ENCODE peak calls at places on chromosomes 3 and 15, in five cellular contexts. Z, H, D, Q and B are unnamed samples.
A peak's percentile ranks its signal among the peaks of the same experiment; 100 is the strongest.

GRCh38 chr15:32747886-32748285 is 30.1 kb downstream of the GREM1 start:
- DNase-seq in D (no peak), Z (no peak), Q (no peak), H (no peak), B (no peak)

GRCh38 chr3:110166791-110167190 is 829.4 kb upstream of the DPPA4 start:
- DNase-seq in D (no peak), H (no peak), Q (no peak), Z (no peak), B (no peak)

GRCh38 chr15:46710561-46710960 is 1006.7 kb upstream of the SEMA6D start:
- DNase-seq in H (no peak), Q (no peak), D (no peak), Z (no peak), B (no peak)

GRCh38 chr3:13404625-13405452 is 15.3 kb downstream of the NUP210 start:
- DNase-seq in Q (peak; percentile 71), D (no peak), H (no peak), Z (no peak), B (no peak)

GRCh38 chr15:79887517-79887916 is 9.3 kb downstream of the MTHFS start:
- DNase-seq in Q (no peak), H (no peak), D (no peak), Z (no peak), B (no peak)

GRCh38 chr3:52195823-52196331 is 2.1 kb upstream of the ALAS1 start:
- DNase-seq in H (no peak), Q (no peak), D (no peak), Z (peak; percentile 61), B (no peak)

GRCh38 chr3:169060037-169060436 is 603.5 kb downstream of the MECOM start:
- DNase-seq in D (no peak), H (no peak), Z (no peak), Q (no peak), B (no peak)

GRCh38 chr3:58994746-58995330 is 55.0 kb downstream of the CFAP20DC start:
- DNase-seq in Z (peak; percentile 39), D (no peak), H (peak; percentile 23), Q (peak; percentile 71), B (peak; percentile 41)

GRCh38 chr3:40801276-40801675 is 276.5 kb downstream of the ZNF621 start:
- DNase-seq in Q (no peak), H (no peak), D (no peak), Z (no peak), B (no peak)

GRCh38 chr3:109023656-109024254 is 70.1 kb upstream of the GUCA1C start:
- DNase-seq in Q (peak; percentile 23), Z (peak; percentile 25), D (no peak), H (peak; percentile 19), B (peak; percentile 6)

GRCh38 chr3:8607285-8608040 is 37.1 kb downstream of the SSUH2 start:
- DNase-seq in H (no peak), Q (peak; percentile 22), D (peak; percentile 50), Z (peak; percentile 55), B (peak; percentile 25)

GRCh38 chr3:67489816-67490215 is 164.6 kb downstream of the SUCLG2 start:
- DNase-seq in H (no peak), D (no peak), Q (no peak), Z (no peak), B (no peak)

GRCh38 chr3:160929595-160929994 is 173.6 kb downstream of the PPM1L start:
- DNase-seq in D (no peak), Z (no peak), H (no peak), Q (peak; percentile 3), B (peak; percentile 7)

GRCh38 chr15:80580107-80580506 is 115.0 kb upstream of the ABHD17C start:
- DNase-seq in D (no peak), Z (no peak), H (no peak), Q (no peak), B (no peak)

GRCh38 chr3:162112719-162113118 is 616.1 kb downstream of the OTOL1 start:
- DNase-seq in Z (no peak), Q (no peak), H (no peak), D (no peak), B (no peak)

GRCh38 chr15:92681141-92681622 is 25.6 kb upstream of the FAM174B start:
- DNase-seq in Z (no peak), Q (no peak), H (no peak), D (no peak), B (peak; percentile 23)

DNA sequence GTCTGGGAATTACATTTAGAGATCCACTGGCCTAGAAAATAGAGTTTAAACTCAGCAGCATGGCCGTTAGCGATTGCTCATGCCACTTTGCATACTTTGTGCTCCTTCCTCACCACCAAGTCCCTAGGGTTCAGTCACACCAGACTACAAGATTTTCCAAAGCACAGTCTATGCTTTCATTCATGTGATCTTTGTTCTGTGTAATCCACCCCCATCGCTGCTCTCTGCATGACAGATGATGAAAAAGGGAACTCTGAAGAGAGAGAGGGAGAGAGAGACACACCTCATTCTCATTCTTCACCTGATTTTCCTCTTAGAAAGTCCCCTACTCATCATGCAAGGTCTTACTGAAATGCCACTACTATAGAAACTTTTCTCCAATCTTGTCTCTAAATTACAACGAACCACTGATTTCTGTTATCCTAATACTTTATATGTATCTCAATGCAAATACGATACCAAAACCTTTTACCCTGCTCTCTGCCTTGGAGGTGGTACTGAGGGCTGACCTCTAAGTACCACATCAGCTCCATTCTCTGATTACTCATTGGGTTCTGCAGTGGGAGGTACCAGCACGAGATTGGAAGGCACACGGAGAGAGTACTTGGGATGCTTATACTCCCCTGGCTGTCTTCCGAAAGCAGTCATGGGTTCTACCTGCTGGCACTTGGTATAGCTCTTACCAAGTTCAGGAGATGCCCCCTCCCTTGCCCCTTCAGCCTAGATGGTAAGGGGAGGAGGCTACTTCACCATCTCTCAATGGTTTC is 1.1 kb upstream of the PARP15 start:
- DNase-seq in D (no peak), Z (no peak), H (peak; percentile 100), Q (no peak), B (no peak)
- TF ChIP-seq CEBPB in D (no peak), Z (no peak), H (no peak), Q (no peak), B (no peak)

GRCh38 chr3:159764211-159765024 is 224.2 kb upstream of the IL12A start:
- DNase-seq in Q (peak; percentile 1), Z (no peak), D (peak; percentile 85), H (no peak), B (peak; percentile 68)

GRCh38 chr3:159765025-159765859 is 223.4 kb upstream of the IL12A start:
- DNase-seq in D (peak; percentile 67), H (no peak), Z (no peak), Q (no peak), B (peak; percentile 78)

GRCh38 chr3:159762238-159762637 is 226.4 kb upstream of the IL12A start:
- DNase-seq in D (no peak), H (no peak), Z (no peak), Q (no peak), B (peak; percentile 83)

GRCh38 chr3:159762981-159763465 is 225.6 kb upstream of the IL12A start:
- DNase-seq in D (peak; percentile 68), Q (peak; percentile 2), Z (no peak), H (no peak), B (peak; percentile 78)

GRCh38 chr3:159763466-159764210 is 225.0 kb upstream of the IL12A start:
- DNase-seq in H (no peak), D (peak; percentile 87), Z (no peak), Q (peak; percentile 38), B (peak; percentile 88)
- TF ChIP-seq EP300 in H (no peak), D (no peak), Z (no peak), Q (no peak), B (no peak)

GRCh38 chr3:186417791-186418190 is 55.8 kb upstream of the DGKG start:
- DNase-seq in Z (no peak), H (no peak), D (peak; percentile 10), Q (no peak), B (peak; percentile 57)
- TF ChIP-seq CEBPB in Z (no peak), H (no peak), D (no peak), Q (no peak), B (no peak)

DNA sequence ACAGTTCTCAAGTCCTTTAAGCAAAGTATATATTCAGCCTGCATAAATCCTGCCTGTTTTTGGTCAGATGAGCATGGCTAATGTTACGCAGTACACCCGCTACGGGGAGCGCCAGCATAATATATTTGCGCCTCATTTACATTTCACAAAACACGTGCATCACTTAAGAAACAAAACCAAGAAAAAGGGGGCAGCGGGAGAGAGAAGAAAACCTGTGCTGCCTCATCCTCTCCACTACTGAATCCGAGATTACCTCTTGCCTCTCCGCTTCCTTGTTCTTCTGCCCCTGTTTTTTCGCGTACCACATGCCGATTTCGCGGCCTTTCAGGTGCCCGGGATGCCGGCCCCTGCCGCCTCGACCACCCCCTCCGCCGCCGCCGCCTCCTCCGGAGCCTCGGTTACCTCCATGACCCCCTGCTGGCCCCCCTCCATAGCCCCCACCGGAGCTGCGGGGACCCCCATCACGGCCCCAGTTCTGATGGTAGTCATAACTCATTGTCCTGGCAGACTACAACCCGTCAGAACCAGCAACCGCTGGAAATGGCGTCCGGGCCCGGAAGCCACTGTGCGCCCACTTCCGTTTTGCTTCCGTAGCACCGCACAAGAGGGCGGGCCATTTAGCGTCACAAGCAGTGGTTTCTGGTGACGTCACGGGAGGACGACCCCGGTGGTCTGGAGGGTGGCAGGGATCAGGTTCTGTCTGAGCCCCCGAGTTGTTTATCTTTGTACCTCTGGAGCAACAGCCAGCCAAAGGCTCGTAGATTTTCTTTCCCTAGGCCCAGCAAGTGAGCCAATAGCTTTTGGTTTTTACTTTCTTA is at the start of gene DHX36:
- DNase-seq in H (peak; percentile 57), D (peak; percentile 92), Q (peak; percentile 95), Z (peak; percentile 80), B (peak; percentile 79)
- TF ChIP-seq EP300 in H (no peak), D (peak; percentile 5), Q (no peak), Z (no peak), B (no peak)

DNA sequence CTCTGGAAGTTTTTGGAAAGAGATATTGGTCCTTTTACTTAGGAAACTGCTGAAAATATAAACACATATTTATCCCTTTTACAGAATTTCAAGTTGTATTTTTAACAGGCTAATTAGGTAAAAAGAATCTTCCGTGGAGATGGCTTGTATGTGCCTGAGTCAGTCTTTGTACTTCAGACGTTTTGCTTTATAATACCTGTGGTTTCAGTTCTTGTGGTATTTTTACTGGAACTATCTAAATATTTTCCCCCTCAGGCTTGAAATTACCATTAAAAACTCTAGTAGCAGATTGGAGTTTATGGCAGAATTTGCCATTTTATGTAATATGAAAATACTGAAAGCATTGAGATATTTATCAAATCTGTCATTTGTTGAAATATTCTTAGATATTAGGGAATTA is 151.6 kb upstream of the CGNL1 start:
- DNase-seq in H (no peak), Q (no peak), D (no peak), Z (no peak), B (no peak)
- TF ChIP-seq CEBPB in H (no peak), Q (no peak), D (no peak), Z (no peak), B (no peak)

GRCh38 chr3:115695081-115695480 is 71.8 kb downstream of the GAP43 start:
- DNase-seq in H (no peak), Z (no peak), D (no peak), Q (no peak), B (no peak)

GRCh38 chr3:115692887-115693524 is 69.7 kb downstream of the GAP43 start:
- DNase-seq in D (peak; percentile 84), Z (peak; percentile 67), H (peak; percentile 32), Q (peak; percentile 69), B (peak; percentile 77)

GRCh38 chr3:115697263-115698053 is 74.1 kb downstream of the GAP43 start:
- DNase-seq in Z (no peak), Q (no peak), D (no peak), H (no peak), B (no peak)

GRCh38 chr3:115691964-115692363 is 68.7 kb downstream of the GAP43 start:
- DNase-seq in D (no peak), H (no peak), Z (no peak), Q (no peak), B (no peak)

DNA sequence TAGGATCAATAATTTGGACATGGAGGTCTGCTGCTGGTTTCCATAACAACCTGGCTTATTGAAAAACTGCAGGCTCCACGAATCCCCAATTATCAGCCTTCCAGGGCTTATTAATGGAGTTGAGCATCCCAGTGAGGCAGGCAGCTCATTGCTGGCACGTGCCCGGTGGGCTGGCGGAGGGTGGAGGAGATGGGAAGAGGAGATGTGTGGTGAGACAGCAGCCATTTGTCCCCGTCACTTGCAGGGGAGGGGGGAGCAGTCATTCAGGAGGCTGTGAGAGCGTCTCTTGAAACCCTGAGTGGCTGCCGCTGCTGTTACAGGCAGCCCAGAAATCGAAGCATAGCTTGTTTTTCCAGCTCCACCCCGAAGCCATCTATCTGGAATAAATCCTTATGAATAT is 70.6 kb downstream of the GAP43 start:
- DNase-seq in Z (no peak), Q (no peak), H (no peak), D (no peak), B (no peak)
- TF ChIP-seq EP300 in Z (no peak), Q (no peak), H (no peak), D (no peak), B (no peak)